ENCODE peak calls at places on chromosomes 12 and 14, in seven cellular contexts. One of them, this sample, is unnamed.

GRCh38 chr14:101178184-101179072 is 274.9 kb upstream of the RTL1 start:
- DNase-seq in AG04449: no peak
- DNase-seq in neuronal stem cell: no peak
- DNase-seq in hepatocyte: no peak
- DNase-seq in suprapubic skin: peak; percentile 68
- DNase-seq in GM23248: no peak
- DNase-seq in fibroblast of lung: no peak
- DNase-seq in this sample: no peak

GRCh38 chr12:75623631-75624118 is 112.3 kb upstream of the KRR1 start:
- DNase-seq in fibroblast of lung: peak; percentile 64
- DNase-seq in neuronal stem cell: no peak
- DNase-seq in hepatocyte: peak; percentile 39
- DNase-seq in AG04449: no peak
- DNase-seq in GM23248: peak; percentile 38
- DNase-seq in suprapubic skin: no peak
- DNase-seq in this sample: peak; percentile 70

GRCh38 chr14:23008836-23009235 is 1.1 kb downstream of the C14orf93 start:
- DNase-seq in GM23248: no peak
- DNase-seq in hepatocyte: peak; percentile 22
- DNase-seq in neuronal stem cell: no peak
- DNase-seq in fibroblast of lung: peak; percentile 31
- DNase-seq in AG04449: no peak
- DNase-seq in suprapubic skin: no peak
- DNase-seq in this sample: peak; percentile 28

GRCh38 chr14:33568935-33569579 is 381.8 kb downstream of the EGLN3 start:
- DNase-seq in AG04449: no peak
- DNase-seq in fibroblast of lung: peak; percentile 20
- DNase-seq in GM23248: peak; percentile 18
- DNase-seq in hepatocyte: no peak
- DNase-seq in suprapubic skin: no peak
- DNase-seq in neuronal stem cell: no peak
- DNase-seq in this sample: no peak

GRCh38 chr12:106586535-106586802 is 3.7 kb downstream of the RFX4 start:
- DNase-seq in hepatocyte: no peak
- DNase-seq in suprapubic skin: no peak
- DNase-seq in neuronal stem cell: no peak
- DNase-seq in AG04449: no peak
- DNase-seq in GM23248: no peak
- DNase-seq in fibroblast of lung: no peak
- DNase-seq in this sample: no peak

GRCh38 chr12:116614194-116614885 is 55.2 kb downstream of the MAP1LC3B2 start:
- DNase-seq in suprapubic skin: no peak
- DNase-seq in hepatocyte: no peak
- DNase-seq in neuronal stem cell: no peak
- DNase-seq in fibroblast of lung: no peak
- DNase-seq in GM23248: peak; percentile 48
- DNase-seq in AG04449: no peak
- DNase-seq in this sample: peak; percentile 32

GRCh38 chr12:62370189-62370588 is 96.4 kb upstream of the MON2 start:
- DNase-seq in suprapubic skin: no peak
- DNase-seq in AG04449: no peak
- DNase-seq in neuronal stem cell: no peak
- DNase-seq in hepatocyte: no peak
- DNase-seq in fibroblast of lung: no peak
- DNase-seq in GM23248: no peak
- DNase-seq in this sample: no peak

GRCh38 chr14:57136669-57137068 is 132.0 kb downstream of the EXOC5 start:
- DNase-seq in suprapubic skin: no peak
- DNase-seq in fibroblast of lung: no peak
- DNase-seq in AG04449: no peak
- DNase-seq in hepatocyte: no peak
- DNase-seq in GM23248: no peak
- DNase-seq in neuronal stem cell: no peak
- DNase-seq in this sample: no peak

GRCh38 chr12:131929530-131930456 is 717 bp downstream of the PUS1 start:
- DNase-seq in fibroblast of lung: no peak
- DNase-seq in neuronal stem cell: no peak
- DNase-seq in GM23248: peak; percentile 68
- DNase-seq in AG04449: no peak
- DNase-seq in suprapubic skin: no peak
- DNase-seq in hepatocyte: peak; percentile 50
- DNase-seq in this sample: no peak

GRCh38 chr12:70971395-70971794 is 50.9 kb upstream of the PTPRR start:
- DNase-seq in GM23248: peak; percentile 26
- DNase-seq in AG04449: no peak
- DNase-seq in hepatocyte: no peak
- DNase-seq in suprapubic skin: no peak
- DNase-seq in fibroblast of lung: peak; percentile 82
- DNase-seq in neuronal stem cell: no peak
- DNase-seq in this sample: peak; percentile 82

GRCh38 chr12:104450700-104451099 is 6.0 kb upstream of the CHST11 start:
- DNase-seq in AG04449: no peak
- DNase-seq in hepatocyte: no peak
- DNase-seq in fibroblast of lung: no peak
- DNase-seq in suprapubic skin: no peak
- DNase-seq in GM23248: no peak
- DNase-seq in neuronal stem cell: no peak
- DNase-seq in this sample: no peak

GRCh38 chr14:33671556-33671955 is 279.3 kb downstream of the EGLN3 start:
- DNase-seq in neuronal stem cell: no peak
- DNase-seq in AG04449: no peak
- DNase-seq in GM23248: no peak
- DNase-seq in hepatocyte: no peak
- DNase-seq in fibroblast of lung: no peak
- DNase-seq in suprapubic skin: no peak
- DNase-seq in this sample: no peak

GRCh38 chr12:13164859-13165577 is 31.5 kb upstream of the EMP1 start:
- DNase-seq in hepatocyte: no peak
- DNase-seq in suprapubic skin: no peak
- DNase-seq in GM23248: no peak
- DNase-seq in AG04449: no peak
- DNase-seq in neuronal stem cell: no peak
- DNase-seq in fibroblast of lung: no peak
- DNase-seq in this sample: no peak

GRCh38 chr12:15632708-15633107 is 156.5 kb downstream of the EPS8 start:
- DNase-seq in fibroblast of lung: no peak
- DNase-seq in GM23248: peak; percentile 57
- DNase-seq in AG04449: no peak
- DNase-seq in suprapubic skin: no peak
- DNase-seq in hepatocyte: no peak
- DNase-seq in neuronal stem cell: no peak
- DNase-seq in this sample: peak; percentile 72

GRCh38 chr12:112876506-112876905 is 30.3 kb upstream of the OAS1 start:
- DNase-seq in suprapubic skin: no peak
- DNase-seq in hepatocyte: no peak
- DNase-seq in GM23248: no peak
- DNase-seq in AG04449: no peak
- DNase-seq in fibroblast of lung: no peak
- DNase-seq in neuronal stem cell: no peak
- DNase-seq in this sample: no peak

GRCh38 chr12:4648099-4648498 is 752 bp downstream of the AKAP3 start:
- DNase-seq in hepatocyte: peak; percentile 16
- DNase-seq in neuronal stem cell: no peak
- DNase-seq in suprapubic skin: no peak
- DNase-seq in fibroblast of lung: peak; percentile 13
- DNase-seq in GM23248: peak; percentile 27
- DNase-seq in AG04449: no peak
- DNase-seq in this sample: peak; percentile 24

GRCh38 chr12:39990122-39991101 is 115.5 kb downstream of the SLC2A13 start:
- DNase-seq in fibroblast of lung: peak; percentile 57
- DNase-seq in GM23248: peak; percentile 66
- DNase-seq in suprapubic skin: peak; percentile 77
- DNase-seq in AG04449: no peak
- DNase-seq in hepatocyte: peak; percentile 73
- DNase-seq in neuronal stem cell: no peak
- DNase-seq in this sample: peak; percentile 60

GRCh38 chr12:54258286-54258685 is 21.6 kb downstream of the CBX5 start:
- DNase-seq in fibroblast of lung: no peak
- DNase-seq in suprapubic skin: no peak
- DNase-seq in neuronal stem cell: no peak
- DNase-seq in GM23248: peak; percentile 66
- DNase-seq in hepatocyte: no peak
- DNase-seq in AG04449: no peak
- DNase-seq in this sample: no peak

GRCh38 chr14:31297112-31297511 is 89.5 kb upstream of the HECTD1 start:
- DNase-seq in hepatocyte: no peak
- DNase-seq in AG04449: no peak
- DNase-seq in suprapubic skin: no peak
- DNase-seq in fibroblast of lung: no peak
- DNase-seq in neuronal stem cell: no peak
- DNase-seq in GM23248: no peak
- DNase-seq in this sample: no peak

GRCh38 chr12:50024227-50024626 is 1.1 kb downstream of the RACGAP1 start:
- DNase-seq in AG04449: no peak
- DNase-seq in fibroblast of lung: no peak
- DNase-seq in neuronal stem cell: no peak
- DNase-seq in hepatocyte: no peak
- DNase-seq in GM23248: no peak
- DNase-seq in suprapubic skin: no peak
- DNase-seq in this sample: no peak
- H3K4me3 ChIP-seq in AG04449: peak overlapping the region; percentile 94
- H3K4me3 ChIP-seq in fibroblast of lung: peak overlapping the region; percentile 77
- H3K4me3 ChIP-seq in neuronal stem cell: peak overlapping the region; percentile 95
- H3K4me3 ChIP-seq in hepatocyte: no peak overlapping the region
- H3K4me3 ChIP-seq in GM23248: peak overlapping the region; percentile 86
- H3K4me3 ChIP-seq in suprapubic skin: peak overlapping the region; percentile 87
- H3K4me3 ChIP-seq in this sample: peak overlapping the region; percentile 90

DNA sequence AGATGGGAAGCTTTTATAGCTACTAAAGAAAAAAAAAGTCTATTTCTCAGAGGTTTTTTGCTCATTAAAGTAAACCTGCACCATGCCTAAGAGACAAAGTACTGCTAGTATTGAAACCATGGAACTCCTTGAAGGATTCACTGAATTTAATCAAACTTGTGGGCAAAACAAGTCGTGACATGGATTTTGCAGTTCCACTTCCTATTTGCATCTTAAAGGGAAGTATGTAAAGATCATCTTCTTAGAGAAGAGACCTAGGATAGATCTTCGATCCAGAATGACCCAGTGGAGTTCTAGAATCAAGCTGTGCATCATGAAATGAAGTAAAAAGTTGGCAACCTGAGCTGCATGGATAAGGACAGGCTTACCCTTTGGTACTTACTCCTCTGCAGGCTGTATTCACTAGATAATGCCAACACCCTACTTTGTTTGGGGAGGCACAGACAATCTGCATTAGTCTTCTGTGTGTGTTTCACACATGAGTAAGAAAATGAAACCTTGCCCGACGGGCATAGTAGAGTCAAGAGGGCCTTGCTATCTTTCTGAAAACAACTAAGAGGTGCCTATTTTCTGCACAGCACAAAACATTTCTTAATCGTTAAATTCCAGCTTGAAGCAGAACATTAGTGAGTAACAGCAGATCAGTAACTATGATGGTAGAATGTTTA is 1.9 kb downstream of the GNG2 start:
- DNase-seq in hepatocyte: no peak
- DNase-seq in neuronal stem cell: no peak
- DNase-seq in GM23248: peak; percentile 48
- DNase-seq in suprapubic skin: no peak
- DNase-seq in AG04449: no peak
- DNase-seq in fibroblast of lung: peak; percentile 40
- DNase-seq in this sample: peak; percentile 16
- H3K4me3 ChIP-seq in hepatocyte: peak overlapping the region; percentile 56
- H3K4me3 ChIP-seq in neuronal stem cell: peak overlapping the region; percentile 80
- H3K4me3 ChIP-seq in GM23248: peak overlapping the region; percentile 77
- H3K4me3 ChIP-seq in suprapubic skin: peak overlapping the region; percentile 47
- H3K4me3 ChIP-seq in AG04449: peak overlapping the region; percentile 9
- H3K4me3 ChIP-seq in fibroblast of lung: peak overlapping the region; percentile 33
- H3K4me3 ChIP-seq in this sample: no peak overlapping the region

GRCh38 chr14:103520657-103521437 is 1.8 kb downstream of the CKB start:
- DNase-seq in hepatocyte: peak; percentile 90
- DNase-seq in AG04449: no peak
- DNase-seq in neuronal stem cell: peak; percentile 80
- DNase-seq in fibroblast of lung: peak; percentile 69
- DNase-seq in GM23248: peak; percentile 78
- DNase-seq in suprapubic skin: peak; percentile 84
- DNase-seq in this sample: peak; percentile 46

GRCh38 chr14:103522028-103522581 is 525 bp downstream of the CKB start:
- DNase-seq in hepatocyte: no peak
- DNase-seq in neuronal stem cell: no peak
- DNase-seq in GM23248: peak; percentile 50
- DNase-seq in AG04449: no peak
- DNase-seq in suprapubic skin: no peak
- DNase-seq in fibroblast of lung: peak; percentile 26
- DNase-seq in this sample: no peak

GRCh38 chr14:103520269-103520656 is 2.4 kb downstream of the CKB start:
- DNase-seq in hepatocyte: peak; percentile 8
- DNase-seq in suprapubic skin: no peak
- DNase-seq in AG04449: no peak
- DNase-seq in neuronal stem cell: no peak
- DNase-seq in fibroblast of lung: no peak
- DNase-seq in GM23248: no peak
- DNase-seq in this sample: no peak

GRCh38 chr14:103522649-103523582 is at the start of gene CKB:
- DNase-seq in neuronal stem cell: peak; percentile 74
- DNase-seq in hepatocyte: peak; percentile 91
- DNase-seq in GM23248: peak; percentile 82
- DNase-seq in AG04449: no peak
- DNase-seq in suprapubic skin: no peak
- DNase-seq in fibroblast of lung: peak; percentile 57
- DNase-seq in this sample: no peak

DNA sequence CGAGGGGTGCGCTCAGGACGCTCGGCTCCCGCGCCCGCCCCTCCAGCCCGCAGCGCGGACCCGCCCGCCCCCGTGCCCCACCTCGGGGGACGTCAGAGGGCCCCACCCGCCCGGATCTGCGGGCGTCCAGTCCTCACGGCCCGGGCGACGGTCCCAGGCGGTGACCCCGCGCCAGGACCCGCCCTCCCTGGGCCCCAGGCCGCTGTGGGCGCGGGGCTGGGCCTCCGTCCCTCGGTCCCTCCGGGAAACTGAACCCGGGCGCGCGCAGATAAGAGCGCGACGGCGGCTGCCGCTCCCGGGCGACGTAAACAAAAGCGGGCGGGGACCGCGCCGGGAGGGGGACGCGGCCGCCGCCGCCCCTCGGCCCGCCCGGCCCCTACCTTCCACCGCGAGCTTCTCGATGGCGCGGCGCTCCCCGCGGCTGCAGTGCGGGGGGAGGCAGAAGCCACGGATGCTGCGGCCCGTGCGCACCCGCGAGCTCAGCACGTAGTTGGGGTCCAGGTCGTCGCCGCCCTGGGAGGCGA is 1.1 kb downstream of the CKB start:
- DNase-seq in fibroblast of lung: no peak
- DNase-seq in AG04449: no peak
- DNase-seq in neuronal stem cell: no peak
- DNase-seq in suprapubic skin: no peak
- DNase-seq in GM23248: peak; percentile 40
- DNase-seq in hepatocyte: no peak
- DNase-seq in this sample: no peak
- H3K4me3 ChIP-seq in fibroblast of lung: peak overlapping the region; percentile 62
- H3K4me3 ChIP-seq in AG04449: peak overlapping the region; percentile 57
- H3K4me3 ChIP-seq in neuronal stem cell: peak overlapping the region; percentile 100
- H3K4me3 ChIP-seq in suprapubic skin: peak overlapping the region; percentile 65
- H3K4me3 ChIP-seq in GM23248: peak overlapping the region; percentile 57
- H3K4me3 ChIP-seq in hepatocyte: peak overlapping the region; percentile 91
- H3K4me3 ChIP-seq in this sample: no peak overlapping the region

DNA sequence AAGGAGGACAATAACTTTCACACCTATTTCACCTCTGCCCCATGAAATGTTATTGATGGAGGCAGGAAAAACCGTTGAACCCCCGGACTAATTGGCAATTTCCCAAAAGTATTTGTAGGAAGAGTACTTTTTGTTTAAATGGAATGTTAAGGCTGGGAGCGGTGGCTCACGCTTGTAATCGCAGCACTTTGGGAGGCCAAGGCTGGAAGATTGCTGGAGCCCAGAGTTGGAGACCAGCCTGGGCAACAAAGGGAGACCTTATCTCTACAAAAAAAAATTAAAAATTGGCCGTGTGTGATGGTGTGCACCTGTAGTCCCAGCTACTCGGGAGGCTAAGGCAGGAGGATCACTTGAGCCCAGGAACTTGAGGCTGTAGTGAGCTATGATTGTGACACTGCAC is 26.0 kb upstream of the SPTLC2 start:
- DNase-seq in suprapubic skin: no peak
- DNase-seq in fibroblast of lung: no peak
- DNase-seq in hepatocyte: no peak
- DNase-seq in neuronal stem cell: no peak
- DNase-seq in AG04449: no peak
- DNase-seq in GM23248: no peak
- DNase-seq in this sample: no peak
- H3K4me3 ChIP-seq in suprapubic skin: peak overlapping the region; percentile 58
- H3K4me3 ChIP-seq in fibroblast of lung: peak overlapping the region; percentile 20
- H3K4me3 ChIP-seq in hepatocyte: no peak overlapping the region
- H3K4me3 ChIP-seq in neuronal stem cell: no peak overlapping the region
- H3K4me3 ChIP-seq in AG04449: no peak overlapping the region
- H3K4me3 ChIP-seq in GM23248: peak overlapping the region; percentile 39
- H3K4me3 ChIP-seq in this sample: peak overlapping the region; percentile 45